ENCODE peak calls at places on chromosomes 2 and 18, in ten cellular contexts. One of them, this sample, is unnamed.

GRCh38 chr2:196073521-196073920 is 4.9 kb upstream of the DNAH7 start:
- DNase-seq in tibial nerve: no peak
- DNase-seq in fibroblast of lung: no peak
- DNase-seq in uterus: no peak
- DNase-seq in fibroblast of the aortic adventitia: no peak
- DNase-seq in lung: no peak
- DNase-seq in psoas muscle: no peak
- DNase-seq in AG04449: no peak
- DNase-seq in tibial artery: no peak
- DNase-seq in epithelial cell of proximal tubule: no peak
- DNase-seq in this sample: no peak

GRCh38 chr2:39492095-39492590 is 55.1 kb upstream of the MAP4K3 start:
- DNase-seq in tibial nerve: no peak
- DNase-seq in fibroblast of lung: peak; percentile 97
- DNase-seq in uterus: no peak
- DNase-seq in fibroblast of the aortic adventitia: peak; percentile 98
- DNase-seq in lung: no peak
- DNase-seq in psoas muscle: no peak
- DNase-seq in AG04449: peak; percentile 75
- DNase-seq in tibial artery: no peak
- DNase-seq in epithelial cell of proximal tubule: peak; percentile 84
- DNase-seq in this sample: peak; percentile 83

GRCh38 chr2:157990173-157990572 is 111.5 kb upstream of the UPP2 start:
- DNase-seq in tibial nerve: no peak
- DNase-seq in fibroblast of lung: no peak
- DNase-seq in uterus: no peak
- DNase-seq in fibroblast of the aortic adventitia: no peak
- DNase-seq in lung: no peak
- DNase-seq in psoas muscle: no peak
- DNase-seq in AG04449: no peak
- DNase-seq in tibial artery: no peak
- DNase-seq in epithelial cell of proximal tubule: no peak
- DNase-seq in this sample: no peak

GRCh38 chr18:40874233-40874632 is 1080.8 kb upstream of the PIK3C3 start:
- DNase-seq in tibial nerve: no peak
- DNase-seq in fibroblast of lung: peak; percentile 79
- DNase-seq in uterus: no peak
- DNase-seq in fibroblast of the aortic adventitia: peak; percentile 61
- DNase-seq in lung: no peak
- DNase-seq in psoas muscle: no peak
- DNase-seq in AG04449: no peak
- DNase-seq in tibial artery: no peak
- DNase-seq in epithelial cell of proximal tubule: no peak
- DNase-seq in this sample: no peak

GRCh38 chr2:102826904-102827303 is 65.1 kb downstream of the TMEM182 start:
- DNase-seq in tibial nerve: no peak
- DNase-seq in fibroblast of lung: peak; percentile 58
- DNase-seq in uterus: no peak
- DNase-seq in fibroblast of the aortic adventitia: no peak
- DNase-seq in lung: no peak
- DNase-seq in psoas muscle: peak; percentile 44
- DNase-seq in AG04449: no peak
- DNase-seq in tibial artery: no peak
- DNase-seq in epithelial cell of proximal tubule: no peak
- DNase-seq in this sample: no peak

GRCh38 chr18:46859855-46860254 is 57.5 kb downstream of the PIAS2 start:
- DNase-seq in tibial nerve: no peak
- DNase-seq in fibroblast of lung: peak; percentile 38
- DNase-seq in uterus: no peak
- DNase-seq in fibroblast of the aortic adventitia: no peak
- DNase-seq in lung: no peak
- DNase-seq in psoas muscle: no peak
- DNase-seq in AG04449: no peak
- DNase-seq in tibial artery: no peak
- DNase-seq in epithelial cell of proximal tubule: no peak
- DNase-seq in this sample: no peak

GRCh38 chr2:177254433-177255226 is 9.9 kb downstream of the NFE2L2 start:
- DNase-seq in tibial nerve: no peak
- DNase-seq in fibroblast of lung: no peak
- DNase-seq in uterus: no peak
- DNase-seq in fibroblast of the aortic adventitia: peak; percentile 44
- DNase-seq in lung: no peak
- DNase-seq in psoas muscle: peak; percentile 44
- DNase-seq in AG04449: no peak
- DNase-seq in tibial artery: no peak
- DNase-seq in epithelial cell of proximal tubule: no peak
- DNase-seq in this sample: no peak

GRCh38 chr2:203155406-203155805 is 83.4 kb upstream of the CYP20A1 start:
- DNase-seq in tibial nerve: no peak
- DNase-seq in fibroblast of lung: no peak
- DNase-seq in uterus: no peak
- DNase-seq in fibroblast of the aortic adventitia: no peak
- DNase-seq in lung: no peak
- DNase-seq in psoas muscle: no peak
- DNase-seq in AG04449: no peak
- DNase-seq in tibial artery: no peak
- DNase-seq in epithelial cell of proximal tubule: no peak
- DNase-seq in this sample: no peak

GRCh38 chr18:21703241-21703820 is 1.2 kb downstream of the ABHD3 start:
- DNase-seq in tibial nerve: no peak
- DNase-seq in fibroblast of lung: peak; percentile 11
- DNase-seq in uterus: no peak
- DNase-seq in fibroblast of the aortic adventitia: no peak
- DNase-seq in lung: no peak
- DNase-seq in psoas muscle: no peak
- DNase-seq in AG04449: no peak
- DNase-seq in tibial artery: no peak
- DNase-seq in epithelial cell of proximal tubule: no peak
- DNase-seq in this sample: no peak

GRCh38 chr2:120879401-120880295 is 144.0 kb downstream of the GLI2 start:
- DNase-seq in tibial nerve: no peak
- DNase-seq in fibroblast of lung: no peak
- DNase-seq in uterus: no peak
- DNase-seq in fibroblast of the aortic adventitia: no peak
- DNase-seq in lung: no peak
- DNase-seq in psoas muscle: no peak
- DNase-seq in AG04449: no peak
- DNase-seq in tibial artery: peak; percentile 59
- DNase-seq in epithelial cell of proximal tubule: no peak
- DNase-seq in this sample: no peak

GRCh38 chr2:178767099-178768060 is 39.8 kb downstream of the TTN start:
- DNase-seq in tibial nerve: no peak
- DNase-seq in fibroblast of lung: no peak
- DNase-seq in uterus: no peak
- DNase-seq in fibroblast of the aortic adventitia: no peak
- DNase-seq in lung: no peak
- DNase-seq in psoas muscle: no peak
- DNase-seq in AG04449: no peak
- DNase-seq in tibial artery: no peak
- DNase-seq in epithelial cell of proximal tubule: no peak
- DNase-seq in this sample: no peak

GRCh38 chr2:197134206-197134605 is 176.4 kb downstream of the ANKRD44 start:
- DNase-seq in tibial nerve: no peak
- DNase-seq in fibroblast of lung: peak; percentile 45
- DNase-seq in uterus: no peak
- DNase-seq in fibroblast of the aortic adventitia: no peak
- DNase-seq in lung: no peak
- DNase-seq in psoas muscle: no peak
- DNase-seq in AG04449: no peak
- DNase-seq in tibial artery: no peak
- DNase-seq in epithelial cell of proximal tubule: no peak
- DNase-seq in this sample: no peak

GRCh38 chr2:69628325-69629038 is 15.1 kb downstream of the AAK1 start:
- DNase-seq in tibial nerve: no peak
- DNase-seq in fibroblast of lung: no peak
- DNase-seq in uterus: no peak
- DNase-seq in fibroblast of the aortic adventitia: no peak
- DNase-seq in lung: no peak
- DNase-seq in psoas muscle: no peak
- DNase-seq in AG04449: no peak
- DNase-seq in tibial artery: no peak
- DNase-seq in epithelial cell of proximal tubule: no peak
- DNase-seq in this sample: no peak
- H3K4me3 ChIP-seq in tibial nerve: no peak overlapping the region
- H3K4me3 ChIP-seq in fibroblast of lung: no peak overlapping the region
- H3K4me3 ChIP-seq in uterus: no peak overlapping the region
- H3K4me3 ChIP-seq in fibroblast of the aortic adventitia: no peak overlapping the region
- H3K4me3 ChIP-seq in lung: no peak overlapping the region
- H3K4me3 ChIP-seq in psoas muscle: no peak overlapping the region
- H3K4me3 ChIP-seq in AG04449: no peak overlapping the region
- H3K4me3 ChIP-seq in tibial artery: no peak overlapping the region
- H3K4me3 ChIP-seq in epithelial cell of proximal tubule: no peak overlapping the region
- H3K4me3 ChIP-seq in this sample: no peak overlapping the region

GRCh38 chr18:55405655-55406373 is 182.2 kb downstream of the TCF4 start:
- DNase-seq in tibial nerve: peak; percentile 86
- DNase-seq in fibroblast of lung: peak; percentile 96
- DNase-seq in uterus: peak; percentile 84
- DNase-seq in fibroblast of the aortic adventitia: peak; percentile 96
- DNase-seq in lung: peak; percentile 66
- DNase-seq in psoas muscle: peak; percentile 90
- DNase-seq in AG04449: no peak
- DNase-seq in tibial artery: peak; percentile 91
- DNase-seq in epithelial cell of proximal tubule: peak; percentile 56
- DNase-seq in this sample: peak; percentile 69
- TF ChIP-seq CTCF in tibial nerve: no peak
- TF ChIP-seq CTCF in fibroblast of lung: peak; percentile 29
- TF ChIP-seq CTCF in uterus: no peak
- TF ChIP-seq CTCF in fibroblast of the aortic adventitia: peak; percentile 31
- TF ChIP-seq CTCF in lung: no peak
- TF ChIP-seq CTCF in psoas muscle: peak; percentile 36
- TF ChIP-seq CTCF in AG04449: no peak
- TF ChIP-seq CTCF in tibial artery: no peak
- TF ChIP-seq CTCF in epithelial cell of proximal tubule: peak; percentile 27
- TF ChIP-seq CTCF in this sample: peak; percentile 25

DNA sequence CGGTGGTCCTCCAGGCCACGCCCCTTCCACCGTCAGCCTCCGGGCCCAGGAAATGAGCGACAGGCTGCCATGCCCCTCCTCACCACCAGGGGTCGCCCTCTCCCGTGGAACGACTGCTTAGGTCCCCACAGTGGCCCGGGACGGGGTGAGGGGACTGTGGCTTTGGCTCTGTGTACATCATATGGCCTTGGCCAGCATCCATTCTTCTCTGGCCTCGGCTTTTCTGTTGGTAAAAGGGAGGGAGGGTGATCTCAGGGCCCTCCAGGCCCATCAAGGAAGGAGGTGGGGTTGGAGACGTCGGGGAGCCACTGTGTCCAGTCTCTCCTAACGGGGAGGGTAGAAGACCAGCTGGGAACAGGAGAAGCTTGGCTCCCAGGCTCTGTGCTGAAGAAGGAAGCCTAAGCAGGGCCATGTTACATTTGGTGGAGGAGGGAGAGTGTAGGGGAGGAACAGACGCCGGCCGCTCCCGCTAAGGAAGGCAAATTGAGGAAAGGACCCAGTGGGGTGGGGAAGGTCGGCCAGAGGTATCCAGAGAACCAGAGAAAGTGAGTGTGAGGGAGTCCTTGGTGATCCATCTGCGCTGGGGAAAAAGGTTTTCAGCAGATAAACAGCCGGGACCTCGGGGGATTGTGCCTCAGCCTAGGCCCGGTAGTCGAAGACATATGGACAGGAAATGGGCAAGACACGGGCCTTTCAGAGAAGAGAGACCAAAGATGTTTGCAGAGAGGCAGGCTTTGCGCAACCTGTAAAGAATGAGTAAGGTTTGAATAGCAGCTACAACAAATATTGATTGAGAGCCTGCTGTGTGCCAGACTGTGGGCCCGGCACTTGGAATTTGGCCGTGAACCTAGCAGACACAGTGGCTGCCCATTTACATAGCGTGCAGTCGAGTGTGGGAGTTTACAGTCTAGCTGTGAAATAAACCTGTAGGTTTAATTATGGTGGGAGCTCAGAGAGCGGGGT is 2.5 kb downstream of the SH2D6 start:
- DNase-seq in tibial nerve: peak; percentile 93
- DNase-seq in fibroblast of lung: peak; percentile 85
- DNase-seq in uterus: peak; percentile 89
- DNase-seq in fibroblast of the aortic adventitia: peak; percentile 73
- DNase-seq in lung: peak; percentile 94
- DNase-seq in psoas muscle: peak; percentile 90
- DNase-seq in AG04449: no peak
- DNase-seq in tibial artery: peak; percentile 91
- DNase-seq in epithelial cell of proximal tubule: no peak
- DNase-seq in this sample: no peak
- H3K4me3 ChIP-seq in tibial nerve: peak overlapping the region; percentile 31
- H3K4me3 ChIP-seq in fibroblast of lung: no peak overlapping the region
- H3K4me3 ChIP-seq in uterus: no peak overlapping the region
- H3K4me3 ChIP-seq in fibroblast of the aortic adventitia: no peak overlapping the region
- H3K4me3 ChIP-seq in lung: no peak overlapping the region
- H3K4me3 ChIP-seq in psoas muscle: peak overlapping the region; percentile 29
- H3K4me3 ChIP-seq in AG04449: no peak overlapping the region
- H3K4me3 ChIP-seq in tibial artery: peak overlapping the region; percentile 35
- H3K4me3 ChIP-seq in epithelial cell of proximal tubule: peak overlapping the region; percentile 32
- H3K4me3 ChIP-seq in this sample: no peak overlapping the region

GRCh38 chr2:172977330-172978052 is 98.2 kb upstream of the MAP3K20 start:
- DNase-seq in tibial nerve: no peak
- DNase-seq in fibroblast of lung: no peak
- DNase-seq in uterus: peak; percentile 19
- DNase-seq in fibroblast of the aortic adventitia: no peak
- DNase-seq in lung: no peak
- DNase-seq in psoas muscle: no peak
- DNase-seq in AG04449: no peak
- DNase-seq in tibial artery: no peak
- DNase-seq in epithelial cell of proximal tubule: no peak
- DNase-seq in this sample: no peak
- TF ChIP-seq CTCF in tibial nerve: no peak
- TF ChIP-seq CTCF in fibroblast of lung: peak; percentile 5
- TF ChIP-seq CTCF in uterus: peak; percentile 33
- TF ChIP-seq CTCF in fibroblast of the aortic adventitia: no peak
- TF ChIP-seq CTCF in lung: no peak
- TF ChIP-seq CTCF in psoas muscle: peak; percentile 53
- TF ChIP-seq CTCF in AG04449: peak; percentile 32
- TF ChIP-seq CTCF in tibial artery: no peak
- TF ChIP-seq CTCF in epithelial cell of proximal tubule: peak; percentile 27
- TF ChIP-seq CTCF in this sample: peak; percentile 26

DNA sequence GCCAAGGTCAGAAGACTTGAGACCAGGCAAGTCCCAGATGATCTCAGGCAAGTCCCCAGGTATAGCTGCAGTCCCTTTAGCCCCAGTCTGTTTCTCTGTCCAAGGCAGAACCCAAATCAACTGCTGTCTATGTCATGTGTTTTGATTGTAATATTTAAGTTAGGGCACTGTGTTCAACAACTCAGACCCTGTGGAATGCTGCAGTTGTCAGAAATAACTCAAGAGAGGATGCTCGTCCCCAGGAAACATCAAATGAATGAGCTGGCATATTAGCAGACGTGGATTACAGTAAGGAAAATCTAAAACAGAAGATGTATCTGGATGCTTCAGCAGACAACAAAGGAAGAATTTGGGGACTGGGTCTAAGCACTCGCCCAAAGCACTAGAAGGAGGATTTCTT is 70.1 kb downstream of the BCL11A start:
- DNase-seq in tibial nerve: no peak
- DNase-seq in fibroblast of lung: peak; percentile 46
- DNase-seq in uterus: no peak
- DNase-seq in fibroblast of the aortic adventitia: peak; percentile 27
- DNase-seq in lung: no peak
- DNase-seq in psoas muscle: no peak
- DNase-seq in AG04449: peak; percentile 66
- DNase-seq in tibial artery: no peak
- DNase-seq in epithelial cell of proximal tubule: no peak
- DNase-seq in this sample: peak; percentile 25
- H3K4me3 ChIP-seq in tibial nerve: no peak overlapping the region
- H3K4me3 ChIP-seq in fibroblast of lung: no peak overlapping the region
- H3K4me3 ChIP-seq in uterus: no peak overlapping the region
- H3K4me3 ChIP-seq in fibroblast of the aortic adventitia: no peak overlapping the region
- H3K4me3 ChIP-seq in lung: no peak overlapping the region
- H3K4me3 ChIP-seq in psoas muscle: no peak overlapping the region
- H3K4me3 ChIP-seq in AG04449: peak overlapping the region; percentile 41
- H3K4me3 ChIP-seq in tibial artery: no peak overlapping the region
- H3K4me3 ChIP-seq in epithelial cell of proximal tubule: no peak overlapping the region
- H3K4me3 ChIP-seq in this sample: no peak overlapping the region

This sample was measured in BJ.